ENCODE peak calls at places on chromosomes 3 and 15, in seven cellular contexts. One of them, this sample, is unnamed.

GRCh38 chr3:197501496-197501878 is 54.3 kb downstream of the BDH1 start:
- DNase-seq in right atrium auricular region: no peak
- DNase-seq in iPS DF 6.9: no peak
- DNase-seq in CD8-positive, alpha-beta T cell: no peak
- DNase-seq in CD4-positive, alpha-beta T cell: no peak
- DNase-seq in substantia nigra: no peak
- DNase-seq in AG04450: no peak
- DNase-seq in this sample: no peak

GRCh38 chr15:51793521-51793920 is 35.9 kb upstream of the TMOD3 start:
- DNase-seq in right atrium auricular region: peak
- DNase-seq in iPS DF 6.9: no peak
- DNase-seq in CD4-positive, alpha-beta T cell: no peak
- DNase-seq in substantia nigra: no peak
- DNase-seq in AG04450: no peak
- DNase-seq in CD8-positive, alpha-beta T cell: no peak
- DNase-seq in this sample: no peak

GRCh38 chr3:152558386-152558785 is 276.5 kb upstream of the P2RY1 start:
- DNase-seq in CD8-positive, alpha-beta T cell: no peak
- DNase-seq in CD4-positive, alpha-beta T cell: no peak
- DNase-seq in right atrium auricular region: no peak
- DNase-seq in substantia nigra: no peak
- DNase-seq in iPS DF 6.9: no peak
- DNase-seq in AG04450: no peak
- DNase-seq in this sample: no peak

GRCh38 chr3:176799675-176800074 is 397.6 kb downstream of the TBL1XR1 start:
- DNase-seq in right atrium auricular region: no peak
- DNase-seq in iPS DF 6.9: no peak
- DNase-seq in substantia nigra: no peak
- DNase-seq in AG04450: no peak
- DNase-seq in CD8-positive, alpha-beta T cell: no peak
- DNase-seq in CD4-positive, alpha-beta T cell: no peak
- DNase-seq in this sample: peak

GRCh38 chr3:153640689-153641308 is 478.8 kb downstream of the RAP2B start:
- DNase-seq in CD8-positive, alpha-beta T cell: no peak
- DNase-seq in AG04450: no peak
- DNase-seq in substantia nigra: no peak
- DNase-seq in iPS DF 6.9: no peak
- DNase-seq in CD4-positive, alpha-beta T cell: no peak
- DNase-seq in right atrium auricular region: no peak
- DNase-seq in this sample: peak

GRCh38 chr3:64220161-64220560 is 5.1 kb downstream of the PRICKLE2 start:
- DNase-seq in substantia nigra: no peak
- DNase-seq in CD4-positive, alpha-beta T cell: no peak
- DNase-seq in CD8-positive, alpha-beta T cell: no peak
- DNase-seq in iPS DF 6.9: no peak
- DNase-seq in AG04450: no peak
- DNase-seq in right atrium auricular region: no peak
- DNase-seq in this sample: no peak

GRCh38 chr15:51861557-51862350 is 32.3 kb downstream of the TMOD3 start:
- DNase-seq in AG04450: no peak
- DNase-seq in CD8-positive, alpha-beta T cell: peak
- DNase-seq in iPS DF 6.9: no peak
- DNase-seq in right atrium auricular region: no peak
- DNase-seq in substantia nigra: no peak
- DNase-seq in CD4-positive, alpha-beta T cell: peak
- DNase-seq in this sample: no peak

GRCh38 chr15:85154061-85154460 is 172.4 kb downstream of the PDE8A start:
- DNase-seq in substantia nigra: no peak
- DNase-seq in iPS DF 6.9: no peak
- DNase-seq in AG04450: no peak
- DNase-seq in CD8-positive, alpha-beta T cell: no peak
- DNase-seq in right atrium auricular region: no peak
- DNase-seq in CD4-positive, alpha-beta T cell: no peak
- DNase-seq in this sample: no peak

GRCh38 chr3:159634414-159634813 is 354.2 kb upstream of the IL12A start:
- DNase-seq in right atrium auricular region: no peak
- DNase-seq in substantia nigra: no peak
- DNase-seq in CD8-positive, alpha-beta T cell: no peak
- DNase-seq in AG04450: no peak
- DNase-seq in iPS DF 6.9: no peak
- DNase-seq in CD4-positive, alpha-beta T cell: no peak
- DNase-seq in this sample: no peak

GRCh38 chr15:53962646-53963561 is 15.3 kb upstream of the UNC13C start:
- DNase-seq in substantia nigra: no peak
- DNase-seq in CD4-positive, alpha-beta T cell: peak
- DNase-seq in CD8-positive, alpha-beta T cell: no peak
- DNase-seq in iPS DF 6.9: no peak
- DNase-seq in AG04450: no peak
- DNase-seq in right atrium auricular region: no peak
- DNase-seq in this sample: no peak

GRCh38 chr3:122974764-122975162 is 52.8 kb downstream of the SEMA5B start:
- DNase-seq in substantia nigra: no peak
- DNase-seq in CD8-positive, alpha-beta T cell: no peak
- DNase-seq in AG04450: no peak
- DNase-seq in right atrium auricular region: no peak
- DNase-seq in iPS DF 6.9: no peak
- DNase-seq in CD4-positive, alpha-beta T cell: no peak
- DNase-seq in this sample: no peak

GRCh38 chr3:97882975-97883598 is 61.3 kb downstream of the CRYBG3 start:
- DNase-seq in iPS DF 6.9: no peak
- DNase-seq in AG04450: no peak
- DNase-seq in substantia nigra: no peak
- DNase-seq in CD4-positive, alpha-beta T cell: no peak
- DNase-seq in CD8-positive, alpha-beta T cell: no peak
- DNase-seq in right atrium auricular region: no peak
- DNase-seq in this sample: peak

GRCh38 chr3:194220776-194221735 is 85.1 kb downstream of the HES1 start:
- DNase-seq in substantia nigra: no peak
- DNase-seq in iPS DF 6.9: no peak
- DNase-seq in right atrium auricular region: peak
- DNase-seq in CD4-positive, alpha-beta T cell: no peak
- DNase-seq in AG04450: no peak
- DNase-seq in CD8-positive, alpha-beta T cell: no peak
- DNase-seq in this sample: no peak

GRCh38 chr15:58462547-58462946 is 30.8 kb downstream of the LIPC start:
- DNase-seq in iPS DF 6.9: no peak
- DNase-seq in AG04450: no peak
- DNase-seq in right atrium auricular region: no peak
- DNase-seq in substantia nigra: no peak
- DNase-seq in CD8-positive, alpha-beta T cell: no peak
- DNase-seq in CD4-positive, alpha-beta T cell: no peak
- DNase-seq in this sample: peak

GRCh38 chr3:171604370-171604769 is 144.2 kb upstream of the TNIK start:
- DNase-seq in right atrium auricular region: no peak
- DNase-seq in substantia nigra: no peak
- DNase-seq in CD8-positive, alpha-beta T cell: no peak
- DNase-seq in iPS DF 6.9: no peak
- DNase-seq in AG04450: no peak
- DNase-seq in CD4-positive, alpha-beta T cell: no peak
- DNase-seq in this sample: no peak

GRCh38 chr3:183455064-183455463 is 26.6 kb upstream of the MCF2L2 start:
- DNase-seq in AG04450: no peak
- DNase-seq in iPS DF 6.9: no peak
- DNase-seq in right atrium auricular region: no peak
- DNase-seq in CD4-positive, alpha-beta T cell: no peak
- DNase-seq in substantia nigra: peak
- DNase-seq in CD8-positive, alpha-beta T cell: no peak
- DNase-seq in this sample: peak

GRCh38 chr3:150597646-150598045 is 5.5 kb upstream of the SELENOT start:
- DNase-seq in iPS DF 6.9: no peak
- DNase-seq in substantia nigra: no peak
- DNase-seq in CD8-positive, alpha-beta T cell: no peak
- DNase-seq in right atrium auricular region: no peak
- DNase-seq in CD4-positive, alpha-beta T cell: no peak
- DNase-seq in AG04450: no peak
- DNase-seq in this sample: no peak
- H3K27ac ChIP-seq in iPS DF 6.9: no peak
- H3K27ac ChIP-seq in substantia nigra: no peak
- H3K27ac ChIP-seq in CD8-positive, alpha-beta T cell: no peak
- H3K27ac ChIP-seq in right atrium auricular region: no peak
- H3K27ac ChIP-seq in CD4-positive, alpha-beta T cell: no peak
- H3K27ac ChIP-seq in AG04450: no peak
- H3K27ac ChIP-seq in this sample: peak

GRCh38 chr3:135134293-135134692 is 339.2 kb downstream of the EPHB1 start:
- DNase-seq in right atrium auricular region: no peak
- DNase-seq in CD8-positive, alpha-beta T cell: no peak
- DNase-seq in CD4-positive, alpha-beta T cell: no peak
- DNase-seq in iPS DF 6.9: no peak
- DNase-seq in substantia nigra: no peak
- DNase-seq in AG04450: no peak
- DNase-seq in this sample: no peak
- H3K27ac ChIP-seq in right atrium auricular region: no peak
- H3K27ac ChIP-seq in CD8-positive, alpha-beta T cell: no peak
- H3K27ac ChIP-seq in CD4-positive, alpha-beta T cell: no peak
- H3K27ac ChIP-seq in iPS DF 6.9: no peak
- H3K27ac ChIP-seq in substantia nigra: no peak
- H3K27ac ChIP-seq in AG04450: no peak
- H3K27ac ChIP-seq in this sample: no peak

GRCh38 chr15:60297047-60297446 is 100.7 kb downstream of the ANXA2 start:
- DNase-seq in substantia nigra: no peak
- DNase-seq in AG04450: no peak
- DNase-seq in iPS DF 6.9: no peak
- DNase-seq in CD4-positive, alpha-beta T cell: no peak
- DNase-seq in CD8-positive, alpha-beta T cell: no peak
- DNase-seq in right atrium auricular region: no peak
- DNase-seq in this sample: peak

GRCh38 chr15:60299452-60300047 is 98.2 kb downstream of the ANXA2 start:
- DNase-seq in iPS DF 6.9: no peak
- DNase-seq in CD4-positive, alpha-beta T cell: no peak
- DNase-seq in right atrium auricular region: no peak
- DNase-seq in CD8-positive, alpha-beta T cell: no peak
- DNase-seq in AG04450: no peak
- DNase-seq in substantia nigra: no peak
- DNase-seq in this sample: peak

DNA sequence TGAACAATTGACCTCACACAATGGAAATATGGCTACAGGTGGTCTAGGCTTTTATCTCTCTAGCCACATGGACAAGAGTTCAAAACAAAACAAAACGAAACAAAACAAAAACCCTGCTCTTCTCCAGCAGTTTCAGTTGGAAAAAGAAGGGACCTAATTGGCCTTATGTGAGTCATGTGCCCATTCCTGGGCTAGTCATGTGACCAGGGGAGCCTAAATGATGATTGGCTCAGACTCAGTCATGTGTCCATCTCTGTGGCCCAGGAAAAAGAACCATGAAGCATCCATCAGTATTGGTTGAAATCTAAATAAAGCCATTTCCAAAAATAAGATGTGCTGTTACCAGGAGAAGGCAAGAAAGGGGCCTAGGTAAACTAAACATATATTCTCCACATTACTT is 96.8 kb downstream of the ANXA2 start:
- DNase-seq in right atrium auricular region: no peak
- DNase-seq in CD8-positive, alpha-beta T cell: no peak
- DNase-seq in CD4-positive, alpha-beta T cell: no peak
- DNase-seq in AG04450: no peak
- DNase-seq in iPS DF 6.9: no peak
- DNase-seq in substantia nigra: no peak
- DNase-seq in this sample: no peak
- H3K27ac ChIP-seq in right atrium auricular region: no peak
- H3K27ac ChIP-seq in CD8-positive, alpha-beta T cell: no peak
- H3K27ac ChIP-seq in CD4-positive, alpha-beta T cell: no peak
- H3K27ac ChIP-seq in AG04450: no peak
- H3K27ac ChIP-seq in iPS DF 6.9: no peak
- H3K27ac ChIP-seq in substantia nigra: no peak
- H3K27ac ChIP-seq in this sample: no peak

GRCh38 chr15:34331809-34332208 is 5.8 kb downstream of the SLC12A6 start:
- DNase-seq in AG04450: no peak
- DNase-seq in right atrium auricular region: no peak
- DNase-seq in substantia nigra: no peak
- DNase-seq in CD4-positive, alpha-beta T cell: no peak
- DNase-seq in iPS DF 6.9: no peak
- DNase-seq in CD8-positive, alpha-beta T cell: no peak
- DNase-seq in this sample: no peak
- H3K27ac ChIP-seq in AG04450: no peak
- H3K27ac ChIP-seq in right atrium auricular region: no peak
- H3K27ac ChIP-seq in substantia nigra: no peak
- H3K27ac ChIP-seq in CD4-positive, alpha-beta T cell: peak
- H3K27ac ChIP-seq in iPS DF 6.9: no peak
- H3K27ac ChIP-seq in CD8-positive, alpha-beta T cell: no peak
- H3K27ac ChIP-seq in this sample: no peak

DNA sequence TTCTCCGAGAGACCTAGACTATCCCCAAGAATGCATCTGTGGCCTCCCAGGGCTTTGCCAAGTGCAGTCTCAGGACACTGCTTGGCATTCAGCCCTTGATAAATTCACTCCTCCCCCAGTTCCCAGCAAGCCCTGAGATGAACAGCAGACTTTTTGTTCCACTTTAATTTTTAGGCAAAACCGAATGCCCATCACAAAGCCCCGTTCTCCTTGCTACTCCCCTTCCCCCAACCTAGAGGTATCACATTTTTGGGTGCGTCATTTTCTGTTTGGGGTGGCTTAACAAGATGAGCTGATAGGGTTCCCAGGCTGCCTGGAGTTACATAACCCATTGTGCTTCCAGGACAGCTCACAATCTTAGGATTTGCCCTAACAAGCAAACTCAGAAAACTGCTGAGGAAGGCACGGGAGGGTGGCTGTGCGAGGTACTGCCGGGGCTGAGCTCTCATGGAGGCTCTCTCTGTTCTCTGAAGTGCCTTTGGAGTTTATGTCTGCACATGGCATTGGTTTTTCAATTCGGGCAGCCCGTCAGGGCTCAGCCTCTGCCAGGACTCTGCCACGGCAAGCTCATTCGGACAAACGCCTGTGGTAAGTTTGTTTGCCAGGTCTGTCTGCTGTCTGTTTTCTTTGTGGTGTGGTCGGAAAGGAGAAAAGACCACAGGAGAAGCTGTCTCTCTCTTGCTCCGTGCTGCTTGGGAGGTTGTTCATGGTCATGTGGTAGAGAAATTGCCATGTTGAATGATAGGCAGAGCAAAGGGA is at the start of gene TRAK1:
- DNase-seq in substantia nigra: peak
- DNase-seq in AG04450: no peak
- DNase-seq in iPS DF 6.9: no peak
- DNase-seq in CD8-positive, alpha-beta T cell: no peak
- DNase-seq in right atrium auricular region: no peak
- DNase-seq in CD4-positive, alpha-beta T cell: no peak
- DNase-seq in this sample: peak
- H3K27ac ChIP-seq in substantia nigra: peak
- H3K27ac ChIP-seq in AG04450: no peak
- H3K27ac ChIP-seq in iPS DF 6.9: no peak
- H3K27ac ChIP-seq in CD8-positive, alpha-beta T cell: no peak
- H3K27ac ChIP-seq in right atrium auricular region: peak
- H3K27ac ChIP-seq in CD4-positive, alpha-beta T cell: no peak
- H3K27ac ChIP-seq in this sample: peak

This sample was measured in epithelial cell of prostate.